ENCODE peak calls at places on chromosomes 7 and 10, in seven cellular contexts. H, G, V, C, M, U and W are unnamed samples.

GRCh38 chr7:78970440-78970916 is 483.0 kb downstream of the MAGI2 start:
- DNase-seq in H (peak; percentile 6), G (no peak), V (no peak), C (no peak), M (no peak), U (peak; percentile 4), W (no peak)

GRCh38 chr10:128091636-128092210 is 34.5 kb downstream of the MKI67 start:
- DNase-seq in H (no peak), G (no peak), V (no peak), C (no peak), M (no peak), U (peak; percentile 23), W (no peak)

GRCh38 chr7:95686109-95686508 is 86.2 kb upstream of the DYNC1I1 start:
- DNase-seq in H (peak; percentile 67), G (no peak), V (peak; percentile 60), C (no peak), M (peak; percentile 19), U (peak; percentile 34), W (peak; percentile 86)

GRCh38 chr7:149147730-149148653 is 739 bp downstream of the ZNF398 start:
- DNase-seq in H (peak; percentile 38), G (peak; percentile 42), V (peak; percentile 77), C (no peak), M (peak; percentile 57), U (peak; percentile 40), W (peak; percentile 44)

GRCh38 chr10:130727766-130728490 is 583.6 kb downstream of the TCERG1L start:
- DNase-seq in H (no peak), G (no peak), V (no peak), C (no peak), M (no peak), U (no peak), W (no peak)

GRCh38 chr10:127148933-127149220 is 47.5 kb downstream of the INSYN2A start:
- DNase-seq in H (peak; percentile 79), G (no peak), V (no peak), C (no peak), M (no peak), U (no peak), W (peak; percentile 82)

GRCh38 chr10:28922127-28922526 is 244.8 kb downstream of the BAMBI start:
- DNase-seq in H (peak; percentile 8), G (no peak), V (no peak), C (peak; percentile 26), M (no peak), U (no peak), W (no peak)

GRCh38 chr7:85840532-85840931 is 653.7 kb upstream of the SEMA3D start:
- DNase-seq in H (peak; percentile 1), G (no peak), V (no peak), C (no peak), M (no peak), U (no peak), W (peak; percentile 5)

GRCh38 chr7:112421666-112422486 is 28.4 kb upstream of the IFRD1 start:
- DNase-seq in H (no peak), G (no peak), V (no peak), C (no peak), M (no peak), U (no peak), W (peak; percentile 50)

GRCh38 chr7:22582860-22583640 is 83.1 kb upstream of the STEAP1B start:
- DNase-seq in H (peak; percentile 95), G (no peak), V (no peak), C (no peak), M (no peak), U (no peak), W (peak; percentile 93)

GRCh38 chr7:21960922-21961321 is 15.2 kb upstream of the CDCA7L start:
- DNase-seq in H (peak; percentile 77), G (no peak), V (no peak), C (peak; percentile 17), M (no peak), U (no peak), W (peak; percentile 92)

GRCh38 chr7:31633894-31634494 is 53.0 kb upstream of the PPP1R17 start:
- DNase-seq in H (peak; percentile 62), G (peak; percentile 41), V (no peak), C (no peak), M (no peak), U (peak; percentile 63), W (peak; percentile 59)

GRCh38 chr10:111078505-111079185 is 1.8 kb downstream of the ADRA2A start:
- DNase-seq in H (no peak), G (no peak), V (no peak), C (no peak), M (no peak), U (peak; percentile 16), W (no peak)

GRCh38 chr10:97356318-97356914 is 21.9 kb upstream of the FRAT2 start:
- DNase-seq in H (no peak), G (no peak), V (no peak), C (no peak), M (no peak), U (no peak), W (no peak)

GRCh38 chr7:48116043-48116442 is 27.0 kb downstream of the UPP1 start:
- DNase-seq in H (no peak), G (no peak), V (no peak), C (no peak), M (no peak), U (no peak), W (no peak)

GRCh38 chr7:28381466-28381865 is 30.9 kb upstream of the CREB5 start:
- DNase-seq in H (peak; percentile 59), G (no peak), V (no peak), C (no peak), M (no peak), U (no peak), W (no peak)

GRCh38 chr7:38367301-38367700 is 93.9 kb upstream of the TARP start:
- DNase-seq in H (no peak), G (no peak), V (no peak), C (no peak), M (no peak), U (no peak), W (no peak)

GRCh38 chr7:37784015-37784414 is 64.4 kb upstream of the NME8 start:
- DNase-seq in H (no peak), G (no peak), V (no peak), C (no peak), M (no peak), U (no peak), W (no peak)

GRCh38 chr10:58237014-58237830 is 30.5 kb downstream of the IPMK start:
- DNase-seq in H (peak; percentile 90), G (no peak), V (no peak), C (no peak), M (no peak), U (no peak), W (peak; percentile 96)

GRCh38 chr7:1539346-1540321 is 9.1 kb downstream of the MAFK start:
- DNase-seq in H (peak; percentile 40), G (no peak), V (peak; percentile 69), C (no peak), M (no peak), U (no peak), W (no peak)

GRCh38 chr7:126656165-126656564 is 596.6 kb downstream of the GRM8 start:
- DNase-seq in H (no peak), G (no peak), V (no peak), C (no peak), M (no peak), U (no peak), W (no peak)

DNA sequence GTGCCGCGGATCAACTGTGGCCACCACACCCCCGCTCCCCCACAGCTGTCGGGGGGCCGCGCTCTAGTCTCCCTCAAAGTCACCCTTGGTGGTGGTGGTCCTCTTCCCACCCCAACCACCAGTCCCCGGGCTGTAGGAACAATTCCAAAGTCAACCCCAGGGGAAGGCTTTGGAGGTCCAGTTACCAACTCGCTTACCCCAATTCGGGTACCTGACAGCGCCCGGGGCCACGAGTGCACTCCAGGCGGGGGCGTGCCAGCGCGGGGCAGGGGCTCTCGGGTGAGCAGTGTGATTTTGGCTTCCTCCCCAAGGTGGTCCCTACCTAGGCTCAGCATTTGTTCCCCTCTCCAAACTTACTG is 584 bp upstream of the ZMIZ1 start:
- DNase-seq in H (no peak), G (peak; percentile 43), V (no peak), C (no peak), M (no peak), U (peak; percentile 61), W (peak; percentile 16)
- TF ChIP-seq CTCF in H (no peak), G (peak; percentile 35), V (no peak), C (no peak), M (no peak), U (no peak), W (no peak)

GRCh38 chr7:105857009-105857952 is 19.1 kb downstream of the ATXN7L1 start:
- DNase-seq in H (no peak), G (no peak), V (no peak), C (no peak), M (no peak), U (no peak), W (no peak)

GRCh38 chr7:105849122-105849855 is 27.1 kb downstream of the ATXN7L1 start:
- DNase-seq in H (no peak), G (no peak), V (no peak), C (no peak), M (no peak), U (no peak), W (peak; percentile 25)

GRCh38 chr7:105854516-105854915 is 21.9 kb downstream of the ATXN7L1 start:
- DNase-seq in H (no peak), G (no peak), V (no peak), C (no peak), M (no peak), U (no peak), W (no peak)

GRCh38 chr7:105851064-105851463 is 25.3 kb downstream of the ATXN7L1 start:
- DNase-seq in H (no peak), G (no peak), V (no peak), C (no peak), M (no peak), U (no peak), W (no peak)

GRCh38 chr7:105853931-105854419 is 22.4 kb downstream of the ATXN7L1 start:
- DNase-seq in H (no peak), G (no peak), V (no peak), C (no peak), M (no peak), U (peak; percentile 22), W (no peak)
- TF ChIP-seq CTCF in H (peak; percentile 1), G (no peak), V (no peak), C (no peak), M (no peak), U (no peak), W (peak; percentile 21)

GRCh38 chr10:125160856-125161569 is 650 bp upstream of the CTBP2 start:
- DNase-seq in H (peak; percentile 80), G (peak; percentile 82), V (peak; percentile 89), C (no peak), M (peak; percentile 78), U (peak; percentile 88), W (peak; percentile 83)

GRCh38 chr10:125159486-125159931 is 854 bp downstream of the CTBP2 start:
- DNase-seq in H (no peak), G (no peak), V (peak; percentile 67), C (no peak), M (no peak), U (peak; percentile 24), W (no peak)

GRCh38 chr10:125159932-125160855 is at the start of gene CTBP2:
- DNase-seq in H (peak; percentile 51), G (peak; percentile 39), V (peak; percentile 81), C (no peak), M (peak; percentile 64), U (peak; percentile 49), W (peak; percentile 57)

GRCh38 chr10:125162181-125162906 is 2.0 kb upstream of the CTBP2 start:
- DNase-seq in H (no peak), G (peak; percentile 29), V (no peak), C (no peak), M (no peak), U (peak; percentile 38), W (no peak)

GRCh38 chr10:125161570-125162139 is 1.3 kb upstream of the CTBP2 start:
- DNase-seq in H (peak; percentile 67), G (no peak), V (peak; percentile 59), C (no peak), M (no peak), U (peak; percentile 37), W (peak; percentile 58)
- TF ChIP-seq CTCF in H (no peak), G (peak; percentile 70), V (peak; percentile 52), C (no peak), M (no peak), U (peak; percentile 53), W (peak; percentile 38)

GRCh38 chr7:54877683-54878082 is 118.7 kb upstream of the SEC61G start:
- DNase-seq in H (no peak), G (no peak), V (no peak), C (no peak), M (no peak), U (no peak), W (peak; percentile 51)
- TF ChIP-seq CTCF in H (no peak), G (no peak), V (no peak), C (peak; percentile 17), M (no peak), U (no peak), W (peak; percentile 35)